ENCODE peak calls at places on chromosomes 12 and 14, in eight cellular contexts. One of them, this sample, is unnamed.

GRCh38 chr12:103257763-103258162 is 238.0 kb downstream of the C12orf42 start:
- DNase-seq in GM06990: no peak
- DNase-seq in upper lobe of right lung: no peak
- DNase-seq in hepatocyte: no peak
- DNase-seq in astrocyte of the cerebellum: no peak
- DNase-seq in right lobe of liver: no peak
- DNase-seq in fibroblast of lung: no peak
- DNase-seq in fibroblast of villous mesenchyme: no peak
- DNase-seq in this sample: no peak

GRCh38 chr14:24079521-24080141 is 8.3 kb downstream of the CPNE6 start:
- DNase-seq in right lobe of liver: no peak
- DNase-seq in upper lobe of right lung: no peak
- DNase-seq in fibroblast of lung: no peak
- DNase-seq in hepatocyte: no peak
- DNase-seq in astrocyte of the cerebellum: no peak
- DNase-seq in GM06990: no peak
- DNase-seq in fibroblast of villous mesenchyme: no peak
- DNase-seq in this sample: no peak

GRCh38 chr12:122974892-122975789 is at the start of gene OGFOD2:
- DNase-seq in right lobe of liver: peak; percentile 90
- DNase-seq in upper lobe of right lung: peak; percentile 96
- DNase-seq in fibroblast of lung: peak; percentile 91
- DNase-seq in hepatocyte: peak; percentile 96
- DNase-seq in fibroblast of villous mesenchyme: peak; percentile 93
- DNase-seq in GM06990: peak; percentile 95
- DNase-seq in astrocyte of the cerebellum: peak; percentile 66
- DNase-seq in this sample: peak; percentile 91

GRCh38 chr12:114744696-114745095 is 60.7 kb upstream of the TBX3 start:
- DNase-seq in GM06990: no peak
- DNase-seq in right lobe of liver: no peak
- DNase-seq in fibroblast of lung: peak; percentile 93
- DNase-seq in fibroblast of villous mesenchyme: peak; percentile 70
- DNase-seq in astrocyte of the cerebellum: no peak
- DNase-seq in hepatocyte: peak; percentile 72
- DNase-seq in upper lobe of right lung: no peak
- DNase-seq in this sample: no peak

GRCh38 chr12:132422057-132423043 is 67.6 kb upstream of the FBRSL1 start:
- DNase-seq in upper lobe of right lung: no peak
- DNase-seq in GM06990: no peak
- DNase-seq in hepatocyte: no peak
- DNase-seq in astrocyte of the cerebellum: no peak
- DNase-seq in right lobe of liver: no peak
- DNase-seq in fibroblast of villous mesenchyme: peak; percentile 18
- DNase-seq in fibroblast of lung: peak; percentile 77
- DNase-seq in this sample: no peak

GRCh38 chr14:63276492-63277342 is 42.0 kb downstream of the GPHB5 start:
- DNase-seq in GM06990: no peak
- DNase-seq in fibroblast of lung: peak; percentile 73
- DNase-seq in hepatocyte: peak; percentile 75
- DNase-seq in fibroblast of villous mesenchyme: peak; percentile 52
- DNase-seq in upper lobe of right lung: no peak
- DNase-seq in astrocyte of the cerebellum: peak; percentile 45
- DNase-seq in right lobe of liver: no peak
- DNase-seq in this sample: no peak

GRCh38 chr14:96581902-96582640 is 79.9 kb downstream of the PAPOLA start:
- DNase-seq in upper lobe of right lung: no peak
- DNase-seq in fibroblast of villous mesenchyme: no peak
- DNase-seq in right lobe of liver: no peak
- DNase-seq in GM06990: no peak
- DNase-seq in astrocyte of the cerebellum: no peak
- DNase-seq in hepatocyte: no peak
- DNase-seq in fibroblast of lung: no peak
- DNase-seq in this sample: no peak

GRCh38 chr12:25084816-25085215 is 110.1 kb downstream of the DNAI7 start:
- DNase-seq in fibroblast of villous mesenchyme: no peak
- DNase-seq in GM06990: no peak
- DNase-seq in fibroblast of lung: no peak
- DNase-seq in right lobe of liver: no peak
- DNase-seq in upper lobe of right lung: no peak
- DNase-seq in astrocyte of the cerebellum: no peak
- DNase-seq in hepatocyte: no peak
- DNase-seq in this sample: no peak

GRCh38 chr14:89621009-89621421 is 204.0 kb upstream of the FOXN3 start:
- DNase-seq in right lobe of liver: no peak
- DNase-seq in fibroblast of lung: no peak
- DNase-seq in upper lobe of right lung: no peak
- DNase-seq in fibroblast of villous mesenchyme: no peak
- DNase-seq in astrocyte of the cerebellum: no peak
- DNase-seq in GM06990: peak; percentile 41
- DNase-seq in hepatocyte: no peak
- DNase-seq in this sample: peak; percentile 25

GRCh38 chr12:40229690-40230651 is 5.2 kb downstream of the LRRK2 start:
- DNase-seq in hepatocyte: no peak
- DNase-seq in fibroblast of lung: no peak
- DNase-seq in astrocyte of the cerebellum: no peak
- DNase-seq in right lobe of liver: no peak
- DNase-seq in GM06990: no peak
- DNase-seq in upper lobe of right lung: no peak
- DNase-seq in fibroblast of villous mesenchyme: no peak
- DNase-seq in this sample: no peak

GRCh38 chr12:40236357-40236850 is 11.6 kb downstream of the LRRK2 start:
- DNase-seq in GM06990: no peak
- DNase-seq in right lobe of liver: no peak
- DNase-seq in hepatocyte: no peak
- DNase-seq in astrocyte of the cerebellum: no peak
- DNase-seq in upper lobe of right lung: no peak
- DNase-seq in fibroblast of lung: no peak
- DNase-seq in fibroblast of villous mesenchyme: no peak
- DNase-seq in this sample: no peak

GRCh38 chr12:40232602-40233001 is 7.8 kb downstream of the LRRK2 start:
- DNase-seq in right lobe of liver: no peak
- DNase-seq in upper lobe of right lung: no peak
- DNase-seq in fibroblast of lung: no peak
- DNase-seq in astrocyte of the cerebellum: no peak
- DNase-seq in GM06990: no peak
- DNase-seq in hepatocyte: no peak
- DNase-seq in fibroblast of villous mesenchyme: no peak
- DNase-seq in this sample: no peak

GRCh38 chr12:40238221-40238902 is 13.6 kb downstream of the LRRK2 start:
- DNase-seq in fibroblast of villous mesenchyme: no peak
- DNase-seq in GM06990: no peak
- DNase-seq in hepatocyte: no peak
- DNase-seq in upper lobe of right lung: no peak
- DNase-seq in right lobe of liver: no peak
- DNase-seq in astrocyte of the cerebellum: no peak
- DNase-seq in fibroblast of lung: no peak
- DNase-seq in this sample: no peak

GRCh38 chr12:40233741-40234367 is 9.1 kb downstream of the LRRK2 start:
- DNase-seq in astrocyte of the cerebellum: no peak
- DNase-seq in fibroblast of villous mesenchyme: no peak
- DNase-seq in upper lobe of right lung: no peak
- DNase-seq in hepatocyte: no peak
- DNase-seq in GM06990: no peak
- DNase-seq in right lobe of liver: no peak
- DNase-seq in fibroblast of lung: no peak
- DNase-seq in this sample: no peak
- H3K4me3 ChIP-seq in astrocyte of the cerebellum: no peak overlapping the region
- H3K4me3 ChIP-seq in fibroblast of villous mesenchyme: no peak overlapping the region
- H3K4me3 ChIP-seq in upper lobe of right lung: no peak overlapping the region
- H3K4me3 ChIP-seq in hepatocyte: no peak overlapping the region
- H3K4me3 ChIP-seq in GM06990: no peak overlapping the region
- H3K4me3 ChIP-seq in right lobe of liver: no peak overlapping the region
- H3K4me3 ChIP-seq in fibroblast of lung: no peak overlapping the region
- H3K4me3 ChIP-seq in this sample: no peak overlapping the region

GRCh38 chr14:60214003-60214402 is 35.0 kb upstream of the PPM1A start:
- DNase-seq in fibroblast of villous mesenchyme: no peak
- DNase-seq in upper lobe of right lung: no peak
- DNase-seq in GM06990: no peak
- DNase-seq in right lobe of liver: no peak
- DNase-seq in astrocyte of the cerebellum: no peak
- DNase-seq in fibroblast of lung: no peak
- DNase-seq in hepatocyte: no peak
- DNase-seq in this sample: no peak
- H3K4me3 ChIP-seq in fibroblast of villous mesenchyme: no peak overlapping the region
- H3K4me3 ChIP-seq in upper lobe of right lung: no peak overlapping the region
- H3K4me3 ChIP-seq in GM06990: no peak overlapping the region
- H3K4me3 ChIP-seq in right lobe of liver: no peak overlapping the region
- H3K4me3 ChIP-seq in astrocyte of the cerebellum: no peak overlapping the region
- H3K4me3 ChIP-seq in fibroblast of lung: no peak overlapping the region
- H3K4me3 ChIP-seq in hepatocyte: no peak overlapping the region
- H3K4me3 ChIP-seq in this sample: no peak overlapping the region

DNA sequence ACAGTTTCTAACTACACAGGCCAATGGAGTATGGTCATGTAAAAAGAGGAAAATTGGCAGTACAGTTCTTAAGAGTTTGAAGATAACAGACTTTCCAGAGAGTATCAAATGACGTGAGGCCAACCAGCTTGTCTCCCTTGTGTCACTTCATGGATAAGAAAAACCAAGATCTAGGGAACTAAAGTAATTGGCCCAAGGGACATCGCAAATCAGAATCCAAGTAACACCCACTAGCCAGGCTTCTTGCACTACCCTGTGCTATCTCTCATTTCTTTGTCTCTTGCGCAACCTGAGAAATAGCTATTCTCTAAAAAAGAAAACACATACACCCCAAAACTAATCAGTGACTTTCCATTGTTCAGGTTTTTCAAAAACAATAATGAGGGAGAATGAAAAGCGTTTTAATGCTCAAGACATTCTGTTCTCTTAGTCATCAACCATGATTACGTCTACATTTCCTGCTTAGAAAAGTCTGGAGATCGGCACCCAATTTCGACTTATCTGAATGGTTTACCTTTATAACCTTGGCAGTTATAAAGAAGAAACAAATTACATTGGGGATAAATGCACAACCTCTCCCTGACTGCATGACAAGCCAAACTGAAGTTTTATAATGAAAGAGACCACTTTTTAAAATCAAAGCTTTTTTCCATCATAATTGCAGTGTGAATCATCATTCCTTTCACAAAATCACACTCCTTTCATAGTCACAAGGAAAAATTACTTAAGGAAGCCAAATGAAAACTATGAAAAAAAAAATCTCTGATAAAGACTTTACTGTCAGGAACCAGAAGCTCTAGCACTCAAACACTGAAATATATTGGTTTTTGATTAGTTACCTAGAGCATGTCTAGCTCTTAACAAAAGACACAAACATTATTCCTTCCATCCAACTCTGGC is 42.1 kb downstream of the TMTC1 start:
- DNase-seq in GM06990: no peak
- DNase-seq in astrocyte of the cerebellum: peak; percentile 83
- DNase-seq in right lobe of liver: no peak
- DNase-seq in upper lobe of right lung: no peak
- DNase-seq in fibroblast of villous mesenchyme: peak; percentile 90
- DNase-seq in hepatocyte: no peak
- DNase-seq in fibroblast of lung: peak; percentile 90
- DNase-seq in this sample: no peak
- H3K4me3 ChIP-seq in GM06990: no peak overlapping the region
- H3K4me3 ChIP-seq in astrocyte of the cerebellum: no peak overlapping the region
- H3K4me3 ChIP-seq in right lobe of liver: no peak overlapping the region
- H3K4me3 ChIP-seq in upper lobe of right lung: no peak overlapping the region
- H3K4me3 ChIP-seq in fibroblast of villous mesenchyme: no peak overlapping the region
- H3K4me3 ChIP-seq in hepatocyte: no peak overlapping the region
- H3K4me3 ChIP-seq in fibroblast of lung: no peak overlapping the region
- H3K4me3 ChIP-seq in this sample: no peak overlapping the region

GRCh38 chr12:110200124-110200417 is 75.9 kb downstream of the IFT81 start:
- DNase-seq in hepatocyte: no peak
- DNase-seq in GM06990: no peak
- DNase-seq in fibroblast of villous mesenchyme: no peak
- DNase-seq in astrocyte of the cerebellum: no peak
- DNase-seq in upper lobe of right lung: no peak
- DNase-seq in right lobe of liver: no peak
- DNase-seq in fibroblast of lung: peak; percentile 20
- DNase-seq in this sample: no peak
- H3K4me3 ChIP-seq in hepatocyte: no peak overlapping the region
- H3K4me3 ChIP-seq in GM06990: no peak overlapping the region
- H3K4me3 ChIP-seq in fibroblast of villous mesenchyme: no peak overlapping the region
- H3K4me3 ChIP-seq in astrocyte of the cerebellum: no peak overlapping the region
- H3K4me3 ChIP-seq in upper lobe of right lung: no peak overlapping the region
- H3K4me3 ChIP-seq in right lobe of liver: no peak overlapping the region
- H3K4me3 ChIP-seq in fibroblast of lung: no peak overlapping the region
- H3K4me3 ChIP-seq in this sample: no peak overlapping the region

GRCh38 chr14:64768401-64769095 is 64.3 kb downstream of the PLEKHG3 start:
- DNase-seq in fibroblast of villous mesenchyme: no peak
- DNase-seq in right lobe of liver: no peak
- DNase-seq in fibroblast of lung: no peak
- DNase-seq in GM06990: no peak
- DNase-seq in astrocyte of the cerebellum: no peak
- DNase-seq in upper lobe of right lung: no peak
- DNase-seq in hepatocyte: no peak
- DNase-seq in this sample: no peak
- H3K4me3 ChIP-seq in fibroblast of villous mesenchyme: no peak overlapping the region
- H3K4me3 ChIP-seq in right lobe of liver: no peak overlapping the region
- H3K4me3 ChIP-seq in fibroblast of lung: no peak overlapping the region
- H3K4me3 ChIP-seq in GM06990: no peak overlapping the region
- H3K4me3 ChIP-seq in astrocyte of the cerebellum: no peak overlapping the region
- H3K4me3 ChIP-seq in upper lobe of right lung: no peak overlapping the region
- H3K4me3 ChIP-seq in hepatocyte: no peak overlapping the region
- H3K4me3 ChIP-seq in this sample: no peak overlapping the region

GRCh38 chr12:58564721-58565120 is 355.6 kb downstream of the LRIG3 start:
- DNase-seq in GM06990: no peak
- DNase-seq in hepatocyte: no peak
- DNase-seq in upper lobe of right lung: no peak
- DNase-seq in fibroblast of lung: peak; percentile 56
- DNase-seq in astrocyte of the cerebellum: no peak
- DNase-seq in right lobe of liver: no peak
- DNase-seq in fibroblast of villous mesenchyme: peak; percentile 30
- DNase-seq in this sample: no peak
- H3K4me3 ChIP-seq in GM06990: no peak overlapping the region
- H3K4me3 ChIP-seq in hepatocyte: no peak overlapping the region
- H3K4me3 ChIP-seq in upper lobe of right lung: no peak overlapping the region
- H3K4me3 ChIP-seq in fibroblast of lung: no peak overlapping the region
- H3K4me3 ChIP-seq in astrocyte of the cerebellum: no peak overlapping the region
- H3K4me3 ChIP-seq in right lobe of liver: no peak overlapping the region
- H3K4me3 ChIP-seq in fibroblast of villous mesenchyme: no peak overlapping the region
- H3K4me3 ChIP-seq in this sample: no peak overlapping the region

GRCh38 chr12:48296586-48297396 is 53.9 kb downstream of the ZNF641 start:
- DNase-seq in fibroblast of villous mesenchyme: peak; percentile 76
- DNase-seq in hepatocyte: peak; percentile 92
- DNase-seq in fibroblast of lung: peak; percentile 69
- DNase-seq in upper lobe of right lung: peak; percentile 91
- DNase-seq in right lobe of liver: peak; percentile 58
- DNase-seq in GM06990: peak; percentile 13
- DNase-seq in astrocyte of the cerebellum: peak; percentile 53
- DNase-seq in this sample: peak; percentile 2
- H3K4me3 ChIP-seq in fibroblast of villous mesenchyme: peak overlapping the region; percentile 64
- H3K4me3 ChIP-seq in hepatocyte: peak overlapping the region; percentile 24
- H3K4me3 ChIP-seq in fibroblast of lung: peak overlapping the region; percentile 38
- H3K4me3 ChIP-seq in upper lobe of right lung: peak overlapping the region; percentile 60
- H3K4me3 ChIP-seq in right lobe of liver: peak overlapping the region; percentile 54
- H3K4me3 ChIP-seq in GM06990: no peak overlapping the region
- H3K4me3 ChIP-seq in astrocyte of the cerebellum: peak overlapping the region; percentile 48
- H3K4me3 ChIP-seq in this sample: peak overlapping the region; percentile 56

GRCh38 chr14:51880810-51881580 is 20.6 kb downstream of the GNG2 start:
- DNase-seq in upper lobe of right lung: no peak
- DNase-seq in hepatocyte: no peak
- DNase-seq in GM06990: no peak
- DNase-seq in fibroblast of lung: no peak
- DNase-seq in fibroblast of villous mesenchyme: peak; percentile 37
- DNase-seq in astrocyte of the cerebellum: peak; percentile 55
- DNase-seq in right lobe of liver: no peak
- DNase-seq in this sample: no peak
- H3K4me3 ChIP-seq in upper lobe of right lung: no peak overlapping the region
- H3K4me3 ChIP-seq in hepatocyte: no peak overlapping the region
- H3K4me3 ChIP-seq in GM06990: no peak overlapping the region
- H3K4me3 ChIP-seq in fibroblast of lung: no peak overlapping the region
- H3K4me3 ChIP-seq in fibroblast of villous mesenchyme: no peak overlapping the region
- H3K4me3 ChIP-seq in astrocyte of the cerebellum: no peak overlapping the region
- H3K4me3 ChIP-seq in right lobe of liver: no peak overlapping the region
- H3K4me3 ChIP-seq in this sample: no peak overlapping the region

This sample was measured in CD8-positive, alpha-beta T cell.